ENCODE peak calls at places on chromosomes 16 and 17, in four cellular contexts. One of them, this sample, is unnamed.

GRCh38 chr17:45289316-45290268 is 27.2 kb downstream of the MAP3K14 start:
- DNase-seq in HepG2: no peak
- DNase-seq in H1: no peak
- DNase-seq in GM12878: no peak
- DNase-seq in this sample: no peak

GRCh38 chr17:63998050-63998720 is at the start of gene PRR29:
- DNase-seq in HepG2: peak
- DNase-seq in H1: peak
- DNase-seq in GM12878: no peak
- DNase-seq in this sample: peak

GRCh38 chr17:81238815-81239713 is at the start of the genes NDUFAF8 and TEPSIN:
- DNase-seq in HepG2: peak
- DNase-seq in H1: peak
- DNase-seq in GM12878: peak
- DNase-seq in this sample: peak

GRCh38 chr16:17555176-17555575 is 84.4 kb upstream of the XYLT1 start:
- DNase-seq in HepG2: no peak
- DNase-seq in H1: no peak
- DNase-seq in GM12878: no peak
- DNase-seq in this sample: no peak

GRCh38 chr17:42404326-42405055 is 16.2 kb upstream of the STAT3 start:
- DNase-seq in HepG2: no peak
- DNase-seq in H1: no peak
- DNase-seq in GM12878: no peak
- DNase-seq in this sample: no peak

GRCh38 chr16:57945740-57946138 is 25.2 kb downstream of the CNGB1 start:
- DNase-seq in HepG2: peak
- DNase-seq in H1: no peak
- DNase-seq in GM12878: no peak
- DNase-seq in this sample: no peak

GRCh38 chr17:61465550-61466237 is 13.5 kb downstream of the TBX4 start:
- DNase-seq in HepG2: no peak
- DNase-seq in H1: no peak
- DNase-seq in GM12878: no peak
- DNase-seq in this sample: no peak

GRCh38 chr16:74903882-74904678 is 80.8 kb downstream of the WDR59 start:
- DNase-seq in HepG2: no peak
- DNase-seq in H1: no peak
- DNase-seq in GM12878: no peak
- DNase-seq in this sample: no peak

GRCh38 chr16:88611220-88611821 is 27.1 kb upstream of the IL17C start:
- DNase-seq in HepG2: no peak
- DNase-seq in H1: peak
- DNase-seq in GM12878: no peak
- DNase-seq in this sample: no peak

GRCh38 chr17:72460711-72461110 is 339.9 kb downstream of the SOX9 start:
- DNase-seq in HepG2: no peak
- DNase-seq in H1: no peak
- DNase-seq in GM12878: no peak
- DNase-seq in this sample: no peak

GRCh38 chr17:16866436-16866835 is 105.5 kb downstream of the TNFRSF13B start:
- DNase-seq in HepG2: no peak
- DNase-seq in H1: no peak
- DNase-seq in GM12878: no peak
- DNase-seq in this sample: no peak

GRCh38 chr16:70750893-70751467 is 50.0 kb downstream of the VAC14 start:
- DNase-seq in HepG2: no peak
- DNase-seq in H1: no peak
- DNase-seq in GM12878: no peak
- DNase-seq in this sample: no peak

GRCh38 chr17:21524211-21524591 is 148.0 kb downstream of the KCNJ12 start:
- DNase-seq in HepG2: no peak
- DNase-seq in H1: peak
- DNase-seq in GM12878: no peak
- DNase-seq in this sample: no peak

GRCh38 chr17:8785547-8786412 is 13.4 kb downstream of the MFSD6L start:
- DNase-seq in HepG2: peak
- DNase-seq in H1: peak
- DNase-seq in GM12878: no peak
- DNase-seq in this sample: peak

GRCh38 chr16:73058221-73058615 is 10.3 kb upstream of the ZFHX3 start:
- DNase-seq in HepG2: no peak
- DNase-seq in H1: peak
- DNase-seq in GM12878: no peak
- DNase-seq in this sample: peak

GRCh38 chr17:17778308-17779014 is 58.3 kb downstream of the SREBF1 start:
- DNase-seq in HepG2: no peak
- DNase-seq in H1: no peak
- DNase-seq in GM12878: no peak
- DNase-seq in this sample: peak

GRCh38 chr17:47987240-47987835 is 16.4 kb downstream of the CDK5RAP3 start:
- DNase-seq in HepG2: no peak
- DNase-seq in H1: peak
- DNase-seq in GM12878: no peak
- DNase-seq in this sample: peak

GRCh38 chr16:68658258-68658973 is 13.3 kb downstream of the CDH3 start:
- DNase-seq in HepG2: no peak
- DNase-seq in H1: no peak
- DNase-seq in GM12878: no peak
- DNase-seq in this sample: no peak

GRCh38 chr16:86349338-86349900 is 160.9 kb upstream of the FOXF1 start:
- DNase-seq in HepG2: no peak
- DNase-seq in H1: no peak
- DNase-seq in GM12878: no peak
- DNase-seq in this sample: no peak

GRCh38 chr16:79826732-79827514 is 226.4 kb upstream of the MAF start:
- DNase-seq in HepG2: no peak
- DNase-seq in H1: no peak
- DNase-seq in GM12878: no peak
- DNase-seq in this sample: no peak

GRCh38 chr16:86880316-86881117 is 302.2 kb downstream of the FOXL1 start:
- DNase-seq in HepG2: no peak
- DNase-seq in H1: no peak
- DNase-seq in GM12878: no peak
- DNase-seq in this sample: no peak

GRCh38 chr17:74280093-74280513 is 6.1 kb downstream of the DNAI2 start:
- DNase-seq in HepG2: no peak
- DNase-seq in H1: no peak
- DNase-seq in GM12878: no peak
- DNase-seq in this sample: no peak

GRCh38 chr16:50627419-50627818 is 53.7 kb downstream of the SNX20 start:
- DNase-seq in HepG2: no peak
- DNase-seq in H1: peak
- DNase-seq in GM12878: no peak
- DNase-seq in this sample: peak

GRCh38 chr17:67606471-67606870 is 111.3 kb upstream of the NOL11 start:
- DNase-seq in HepG2: no peak
- DNase-seq in H1: no peak
- DNase-seq in GM12878: no peak
- DNase-seq in this sample: peak

GRCh38 chr17:39123627-39124026 is 27.8 kb downstream of the PLXDC1 start:
- DNase-seq in HepG2: no peak
- DNase-seq in H1: no peak
- DNase-seq in GM12878: no peak
- DNase-seq in this sample: no peak

GRCh38 chr17:39114744-39115534 is 36.5 kb downstream of the PLXDC1 start:
- DNase-seq in HepG2: no peak
- DNase-seq in H1: no peak
- DNase-seq in GM12878: no peak
- DNase-seq in this sample: no peak

GRCh38 chr17:39116224-39116623 is 35.2 kb downstream of the PLXDC1 start:
- DNase-seq in HepG2: no peak
- DNase-seq in H1: no peak
- DNase-seq in GM12878: no peak
- DNase-seq in this sample: no peak

GRCh38 chr17:39122982-39123381 is 28.5 kb downstream of the PLXDC1 start:
- DNase-seq in HepG2: no peak
- DNase-seq in H1: no peak
- DNase-seq in GM12878: no peak
- DNase-seq in this sample: no peak

DNA sequence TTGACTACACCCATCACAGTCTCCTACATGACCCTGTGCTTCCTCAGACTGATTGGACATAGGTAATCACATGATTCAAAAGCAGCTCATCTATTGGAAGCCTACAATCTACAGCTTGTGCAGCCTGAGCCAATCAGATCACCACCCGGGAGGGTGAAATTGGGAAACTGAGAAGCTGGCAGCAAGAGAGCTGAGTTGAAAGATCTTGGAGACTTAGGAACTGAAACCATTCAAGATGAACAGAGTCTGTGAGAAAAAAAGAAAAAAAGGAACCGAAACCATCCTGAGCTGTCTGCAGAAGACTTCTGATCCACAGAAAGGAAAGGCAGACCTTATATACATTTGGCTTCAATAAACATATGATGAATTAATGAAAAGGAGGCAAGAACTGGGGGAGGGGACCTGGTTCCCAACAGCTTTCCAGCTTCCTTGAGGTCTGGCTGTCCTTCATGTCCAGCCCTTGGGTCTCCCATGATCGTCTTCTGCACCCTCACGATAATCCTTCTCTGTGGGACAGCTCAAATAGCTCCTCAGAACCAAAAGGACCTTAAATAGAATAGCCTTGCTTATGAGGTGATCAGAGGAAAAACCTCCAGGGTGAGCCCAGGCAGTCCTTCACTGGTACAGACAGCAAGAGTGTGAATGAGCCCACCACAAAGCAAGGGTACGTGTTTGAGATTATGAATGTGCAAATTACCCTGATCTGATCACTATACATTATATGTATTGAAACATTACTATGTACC is 32.6 kb downstream of the PLXDC1 start:
- DNase-seq in HepG2: no peak
- DNase-seq in H1: no peak
- DNase-seq in GM12878: peak
- DNase-seq in this sample: no peak
- TF ChIP-seq TCF12 in HepG2: no peak
- TF ChIP-seq TCF12 in H1: no peak
- TF ChIP-seq TCF12 in GM12878: no peak
- TF ChIP-seq TCF12 in this sample: no peak

DNA sequence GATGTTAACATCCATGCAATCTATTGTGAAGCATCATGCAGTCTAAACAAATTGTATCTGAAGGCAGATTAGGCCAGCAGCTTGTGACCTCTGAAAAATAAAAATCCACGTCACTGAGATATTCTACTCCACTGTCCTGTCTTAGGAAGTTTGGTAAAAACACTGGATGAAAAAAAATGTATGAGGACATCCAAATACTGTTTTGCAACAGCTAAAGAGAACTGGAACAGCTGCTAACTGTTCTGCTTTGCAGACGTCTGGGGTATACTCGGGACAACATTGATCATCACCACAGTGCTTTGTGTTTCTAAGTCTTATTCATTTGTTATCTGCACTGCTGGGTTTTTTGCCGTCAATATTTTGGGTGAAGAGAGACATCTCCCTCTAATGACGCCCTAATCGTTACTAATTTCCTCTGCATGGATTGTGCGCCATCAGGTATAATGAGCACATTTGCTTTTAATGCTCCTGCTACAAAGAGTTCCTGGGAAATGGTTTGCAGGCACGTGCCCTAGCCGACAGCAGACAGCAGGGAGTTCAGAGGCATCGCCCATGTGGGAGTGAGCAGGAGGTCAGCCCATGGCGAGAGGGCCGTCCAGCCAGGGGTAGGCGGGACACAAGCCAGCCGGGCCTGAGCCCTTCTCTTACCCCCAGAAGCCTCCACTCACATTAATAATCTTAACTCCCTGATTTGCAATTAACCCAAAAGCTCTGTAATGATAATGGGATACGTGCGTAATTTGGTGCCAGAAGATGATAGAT is 87.0 kb downstream of the CBLN1 start:
- DNase-seq in HepG2: no peak
- DNase-seq in H1: no peak
- DNase-seq in GM12878: no peak
- DNase-seq in this sample: no peak
- TF ChIP-seq TCF12 in HepG2: no peak
- TF ChIP-seq TCF12 in H1: no peak
- TF ChIP-seq TCF12 in GM12878: no peak
- TF ChIP-seq TCF12 in this sample: no peak

GRCh38 chr17:6755281-6755680 is 565 bp upstream of the XAF1 start:
- DNase-seq in HepG2: no peak
- DNase-seq in H1: no peak
- DNase-seq in GM12878: no peak
- DNase-seq in this sample: peak

GRCh38 chr17:6757747-6758146 is 1.9 kb downstream of the XAF1 start:
- DNase-seq in HepG2: no peak
- DNase-seq in H1: no peak
- DNase-seq in GM12878: no peak
- DNase-seq in this sample: no peak

GRCh38 chr17:6753565-6753964 is 2.3 kb upstream of the XAF1 start:
- DNase-seq in HepG2: no peak
- DNase-seq in H1: no peak
- DNase-seq in GM12878: no peak
- DNase-seq in this sample: no peak

GRCh38 chr17:6756425-6757012 is 673 bp downstream of the XAF1 start:
- DNase-seq in HepG2: no peak
- DNase-seq in H1: no peak
- DNase-seq in GM12878: no peak
- DNase-seq in this sample: no peak

DNA sequence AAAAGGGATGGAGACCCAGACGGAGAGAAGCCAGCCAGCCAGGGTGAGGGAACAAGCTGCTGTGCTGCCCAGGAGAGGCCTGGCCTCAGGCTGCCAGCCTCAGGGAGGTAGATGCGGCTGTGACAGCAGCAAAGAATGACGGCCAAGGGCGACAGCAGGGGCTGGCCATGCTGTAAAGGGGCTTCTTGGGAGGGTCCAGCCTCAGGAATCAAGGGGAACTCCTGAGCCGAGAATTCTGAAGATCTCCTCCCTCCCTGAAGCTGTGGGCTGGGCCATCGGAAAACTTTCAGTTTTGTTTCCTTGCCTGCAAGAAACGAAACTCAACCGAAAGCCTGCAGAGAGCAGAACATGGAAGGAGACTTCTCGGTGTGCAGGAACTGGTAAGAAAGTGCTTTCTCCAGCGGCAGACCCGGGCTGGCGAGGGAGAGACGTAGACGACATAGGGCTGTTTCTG is at the start of gene XAF1:
- DNase-seq in HepG2: no peak
- DNase-seq in H1: no peak
- DNase-seq in GM12878: peak
- DNase-seq in this sample: no peak
- TF ChIP-seq TCF12 in HepG2: no peak
- TF ChIP-seq TCF12 in H1: no peak
- TF ChIP-seq TCF12 in GM12878: no peak
- TF ChIP-seq TCF12 in this sample: no peak

GRCh38 chr17:43547189-43547550 is 1.0 kb upstream of the ETV4 start:
- DNase-seq in HepG2: no peak
- DNase-seq in H1: no peak
- DNase-seq in GM12878: no peak
- DNase-seq in this sample: no peak

GRCh38 chr17:43548689-43549379 is 2.7 kb upstream of the ETV4 start:
- DNase-seq in HepG2: no peak
- DNase-seq in H1: no peak
- DNase-seq in GM12878: no peak
- DNase-seq in this sample: no peak

GRCh38 chr17:43545383-43545632 is 832 bp downstream of the ETV4 start:
- DNase-seq in HepG2: no peak
- DNase-seq in H1: peak
- DNase-seq in GM12878: no peak
- DNase-seq in this sample: no peak

GRCh38 chr17:43547659-43548256 is 1.6 kb upstream of the ETV4 start:
- DNase-seq in HepG2: no peak
- DNase-seq in H1: no peak
- DNase-seq in GM12878: no peak
- DNase-seq in this sample: no peak

GRCh38 chr17:43546317-43547188 is at the start of gene ETV4:
- DNase-seq in HepG2: peak
- DNase-seq in H1: peak
- DNase-seq in GM12878: peak
- DNase-seq in this sample: peak
- TF ChIP-seq TCF12 in HepG2: no peak
- TF ChIP-seq TCF12 in H1: no peak
- TF ChIP-seq TCF12 in GM12878: no peak
- TF ChIP-seq TCF12 in this sample: no peak